ENCODE peak calls at places on chromosome 10, in four cellular contexts. F, J, K and M are unnamed samples.
A peak's percentile ranks its signal among the peaks of the same experiment; 100 is the strongest.

GRCh38 chr10:124520553-124521428 is 59.2 kb downstream of the LHPP start:
- DNase-seq in F (no peak), J (no peak), K (no peak), M (no peak)

GRCh38 chr10:75191821-75192568 is 18.6 kb upstream of the VDAC2 start:
- DNase-seq in F (peak; percentile 85), J (peak; percentile 94), K (no peak), M (peak; percentile 75)

GRCh38 chr10:13206546-13207443 is 27.4 kb downstream of the UCMA start:
- DNase-seq in F (no peak), J (peak; percentile 76), K (no peak), M (no peak)

GRCh38 chr10:12703813-12704212 is 297.7 kb downstream of the CCDC3 start:
- DNase-seq in F (peak; percentile 57), J (peak; percentile 76), K (no peak), M (no peak)

GRCh38 chr10:86357041-86357440 is 9.6 kb downstream of the GRID1 start:
- DNase-seq in F (no peak), J (no peak), K (no peak), M (peak; percentile 49)

GRCh38 chr10:112755446-112756117 is 194.5 kb upstream of the TCF7L2 start:
- DNase-seq in F (no peak), J (peak; percentile 22), K (no peak), M (no peak)

GRCh38 chr10:31017534-31018361 is 13.9 kb downstream of the ZNF438 start:
- DNase-seq in F (no peak), J (no peak), K (no peak), M (no peak)

GRCh38 chr10:71433983-71434744 is 37.4 kb downstream of the CDH23 start:
- DNase-seq in F (no peak), J (no peak), K (no peak), M (no peak)

GRCh38 chr10:86481761-86482160 is 39.8 kb downstream of the WAPL start:
- DNase-seq in F (no peak), J (no peak), K (no peak), M (no peak)

GRCh38 chr10:21212275-21212674 is 313.2 kb downstream of the SKIDA1 start:
- DNase-seq in F (no peak), J (no peak), K (no peak), M (no peak)

GRCh38 chr10:104368406-104368805 is 14.8 kb downstream of the CFAP58 start:
- DNase-seq in F (no peak), J (no peak), K (no peak), M (no peak)

GRCh38 chr10:28284126-28284525 is 18.7 kb downstream of the MPP7 start:
- DNase-seq in F (no peak), J (no peak), K (no peak), M (no peak)

GRCh38 chr10:123782549-123782948 is 109.1 kb downstream of the CPXM2 start:
- DNase-seq in F (no peak), J (no peak), K (no peak), M (no peak)

GRCh38 chr10:113115534-113115933 is 165.5 kb downstream of the TCF7L2 start:
- DNase-seq in F (no peak), J (no peak), K (no peak), M (no peak)

GRCh38 chr10:114714281-114714741 is 56.2 kb upstream of the ABLIM1 start:
- DNase-seq in F (peak; percentile 90), J (peak; percentile 78), K (no peak), M (no peak)

GRCh38 chr10:8998751-8999150 is 944.3 kb downstream of the GATA3 start:
- DNase-seq in F (no peak), J (no peak), K (no peak), M (no peak)

GRCh38 chr10:84205049-84205852 is 10.9 kb downstream of the CDHR1 start:
- DNase-seq in F (peak; percentile 76), J (peak; percentile 47), K (peak; percentile 53), M (peak; percentile 38)

GRCh38 chr10:94065344-94065743 is 71.6 kb downstream of the PLCE1 start:
- DNase-seq in F (no peak), J (peak; percentile 41), K (no peak), M (no peak)

GRCh38 chr10:32057041-32057372 is 782 bp upstream of the KIF5B start:
- DNase-seq in F (no peak), J (no peak), K (no peak), M (no peak)

GRCh38 chr10:32055478-32056135 is 618 bp downstream of the KIF5B start:
- DNase-seq in F (peak; percentile 63), J (peak; percentile 72), K (peak; percentile 15), M (peak; percentile 81)

GRCh38 chr10:32054087-32054486 is 2.1 kb downstream of the KIF5B start:
- DNase-seq in F (no peak), J (peak; percentile 65), K (no peak), M (no peak)

GRCh38 chr10:32059472-32059871 is 3.2 kb upstream of the KIF5B start:
- DNase-seq in F (no peak), J (no peak), K (no peak), M (no peak)

DNA sequence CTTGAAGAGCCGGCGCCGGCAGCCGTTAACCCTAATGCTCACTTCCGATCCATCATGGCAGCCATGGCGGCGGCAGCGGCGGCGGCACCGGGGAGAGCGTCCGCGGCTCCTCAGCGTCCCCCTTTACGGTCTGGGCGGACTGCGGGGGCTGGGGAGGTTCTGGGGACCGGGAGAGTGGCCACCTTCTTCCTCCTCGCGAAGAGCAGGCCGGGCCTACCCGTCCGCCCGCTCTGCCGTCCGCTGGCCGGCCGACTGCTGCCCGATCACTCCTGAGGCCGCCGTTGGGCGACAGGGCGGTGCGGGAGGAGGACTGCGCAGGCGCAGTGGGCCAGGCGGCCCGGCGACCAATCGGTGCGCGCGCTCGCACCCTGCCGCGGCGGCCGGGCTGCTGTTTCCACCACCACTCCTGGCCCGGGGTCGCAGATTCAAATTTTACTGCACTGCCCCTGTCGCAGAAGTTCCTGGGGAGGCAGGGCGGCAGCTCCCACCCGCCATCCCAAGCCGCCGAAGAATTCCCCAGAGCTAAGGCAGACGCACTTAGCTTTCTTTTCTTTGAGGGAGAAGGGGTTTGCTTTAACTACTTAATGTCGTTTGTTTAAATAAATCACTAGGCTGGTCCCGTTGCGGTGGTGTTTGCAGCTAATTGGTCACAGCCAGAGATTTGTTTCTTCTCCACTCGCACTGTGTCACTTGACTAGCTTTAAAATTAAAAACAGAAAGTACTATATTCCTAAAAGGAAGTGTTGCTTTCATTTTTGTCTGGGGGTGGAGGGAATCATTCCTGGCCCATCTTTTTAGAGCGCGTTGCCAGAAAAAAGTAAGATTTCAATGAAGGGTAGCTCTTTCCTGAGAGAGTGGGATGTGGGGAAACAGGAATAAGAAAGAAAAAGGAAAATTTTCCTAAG is at the start of gene KIF5B:
- DNase-seq in F (peak; percentile 91), J (peak; percentile 90), K (peak; percentile 69), M (peak; percentile 92)
- TF ChIP-seq CTCF in F (no peak), J (no peak), K (no peak), M (no peak)

GRCh38 chr10:26627320-26627719 is 70.2 kb upstream of the PDSS1 start:
- DNase-seq in F (no peak), J (no peak), K (no peak), M (no peak)
- TF ChIP-seq CTCF in F (no peak), J (no peak), K (no peak), M (no peak)

GRCh38 chr10:111007486-111007885 is 69.3 kb upstream of the ADRA2A start:
- DNase-seq in F (no peak), J (no peak), K (no peak), M (no peak)
- TF ChIP-seq CTCF in F (no peak), J (no peak), K (no peak), M (no peak)

DNA sequence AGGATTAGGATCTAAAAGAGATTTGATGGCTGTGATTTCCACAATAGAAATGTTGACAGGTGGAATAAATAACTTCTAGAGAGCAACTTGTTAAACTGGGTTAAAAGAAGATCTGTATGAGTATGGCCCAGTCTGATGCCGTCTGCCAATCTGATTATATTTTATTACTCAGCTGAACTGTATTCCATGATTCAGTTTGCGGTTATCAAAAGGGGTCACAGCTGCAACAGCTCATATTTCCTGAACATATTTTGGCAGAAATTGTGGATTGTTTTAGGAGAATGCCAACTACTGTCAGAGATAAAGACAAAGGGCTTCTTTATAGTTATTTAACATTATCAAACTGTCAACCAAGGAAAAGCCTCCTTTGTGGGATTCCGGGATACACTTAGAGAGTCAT is 244.8 kb upstream of the MINDY3 start:
- DNase-seq in F (no peak), J (peak; percentile 43), K (no peak), M (no peak)
- TF ChIP-seq CTCF in F (no peak), J (no peak), K (no peak), M (no peak)

GRCh38 chr10:117537904-117538524 is 4.5 kb upstream of the EMX2 start:
- DNase-seq in F (no peak), J (no peak), K (no peak), M (no peak)
- TF ChIP-seq CTCF in F (peak; percentile 4), J (no peak), K (no peak), M (no peak)

GRCh38 chr10:92757720-92758119 is 68.0 kb downstream of the HHEX start:
- DNase-seq in F (no peak), J (no peak), K (no peak), M (no peak)
- TF ChIP-seq CTCF in F (no peak), J (no peak), K (no peak), M (no peak)

GRCh38 chr10:111107023-111107422 is 30.2 kb downstream of the ADRA2A start:
- DNase-seq in F (no peak), J (no peak), K (no peak), M (no peak)
- TF ChIP-seq CTCF in F (no peak), J (no peak), K (no peak), M (no peak)

GRCh38 chr10:78937800-78938694 is 130.7 kb upstream of the ZMIZ1 start:
- DNase-seq in F (peak; percentile 31), J (peak; percentile 38), K (no peak), M (no peak)
- TF ChIP-seq CTCF in F (no peak), J (no peak), K (no peak), M (peak; percentile 4)

GRCh38 chr10:122112021-122112616 is 123.2 kb downstream of the TACC2 start:
- DNase-seq in F (no peak), J (peak; percentile 32), K (no peak), M (no peak)

GRCh38 chr10:122113161-122113944 is 124.4 kb downstream of the TACC2 start:
- DNase-seq in F (peak; percentile 84), J (peak; percentile 77), K (no peak), M (peak; percentile 70)

GRCh38 chr10:122115874-122116273 is 126.9 kb downstream of the TACC2 start:
- DNase-seq in F (no peak), J (no peak), K (no peak), M (no peak)

GRCh38 chr10:122114156-122114747 is 125.3 kb downstream of the TACC2 start:
- DNase-seq in F (no peak), J (peak; percentile 14), K (no peak), M (peak; percentile 56)

GRCh38 chr10:122112625-122113160 is 123.7 kb downstream of the TACC2 start:
- DNase-seq in F (peak; percentile 93), J (peak; percentile 97), K (no peak), M (peak; percentile 96)
- TF ChIP-seq CTCF in F (peak; percentile 64), J (peak; percentile 32), K (no peak), M (peak; percentile 64)